ENCODE peak calls at places on chromosomes 5 and 9, in eight cellular contexts. G is Right ventricle myocardium superior, O is activated T-helper 1 cell treated with Interleukin-2 at 50 U/mL for 16 hours, S is fibroblast of the conjunctiva, V is SW480, D is lower lobe of right lung, P is kidney tubule cell, F is NCI-H1105. T is an unnamed sample.

GRCh38 chr5:158483202-158483870 is 616.4 kb downstream of the EBF1 start:
- DNase-seq in F (no peak), D (no peak), P (peak), S (no peak), G (no peak), O (no peak), V (no peak), T (no peak)

GRCh38 chr9:3479516-3480352 is 46.1 kb downstream of the RFX3 start:
- DNase-seq in S (no peak), P (no peak), V (no peak), F (no peak), D (no peak), O (no peak), G (no peak), T (no peak)

GRCh38 chr5:139393497-139394122 is 1.3 kb downstream of the PROB1 start:
- DNase-seq in G (no peak), P (no peak), D (no peak), F (no peak), S (no peak), O (no peak), V (no peak), T (no peak)

GRCh38 chr5:97554992-97555981 is 372.2 kb upstream of the RIOK2 start:
- DNase-seq in P (no peak), D (no peak), V (no peak), S (peak), G (no peak), F (no peak), O (no peak), T (no peak)

GRCh38 chr9:33117306-33117705 is 40.8 kb upstream of the SMU1 start:
- DNase-seq in F (no peak), P (peak), O (no peak), S (no peak), D (no peak), V (peak), G (no peak), T (no peak)

GRCh38 chr9:115035872-115036612 is 81.9 kb downstream of the TNC start:
- DNase-seq in V (peak), F (no peak), D (no peak), O (no peak), S (peak), G (no peak), P (peak), T (peak)

GRCh38 chr5:89480406-89481007 is 597.5 kb upstream of the MEF2C start:
- DNase-seq in V (no peak), D (no peak), O (no peak), G (no peak), F (no peak), P (no peak), S (no peak), T (no peak)

GRCh38 chr9:131282688-131283422 is 6.5 kb upstream of the FAM78A start:
- DNase-seq in G (peak), F (no peak), V (no peak), D (no peak), S (no peak), P (no peak), O (no peak), T (peak)

GRCh38 chr5:149616727-149617284 is 35.5 kb downstream of the ARHGEF37 start:
- DNase-seq in S (no peak), G (no peak), P (no peak), O (no peak), V (no peak), F (no peak), D (no peak), T (no peak)

GRCh38 chr9:136923881-136924280 is 20.7 kb downstream of the FBXW5 start:
- DNase-seq in V (no peak), P (peak), G (no peak), F (no peak), S (no peak), O (no peak), D (no peak), T (no peak)

GRCh38 chr9:127129073-127129717 is 6.8 kb upstream of the ANGPTL2 start:
- DNase-seq in F (no peak), D (no peak), G (no peak), P (no peak), S (no peak), O (no peak), V (no peak), T (no peak)

GRCh38 chr5:6773342-6774035 is 60.3 kb downstream of the TENT4A start:
- DNase-seq in V (peak), S (no peak), P (peak), O (no peak), G (no peak), D (no peak), F (peak), T (no peak)

GRCh38 chr9:78533500-78533899 is 236.6 kb downstream of the PSAT1 start:
- DNase-seq in F (no peak), P (no peak), D (no peak), S (no peak), O (no peak), G (no peak), V (no peak), T (no peak)

GRCh38 chr9:117265253-117265652 is 149.6 kb downstream of the ASTN2 start:
- DNase-seq in D (no peak), P (no peak), V (no peak), S (no peak), O (no peak), F (no peak), G (no peak), T (no peak)

GRCh38 chr5:58187473-58188286 is 272.2 kb downstream of the PLK2 start:
- DNase-seq in O (no peak), F (no peak), S (no peak), D (no peak), G (no peak), P (peak), V (no peak), T (no peak)

GRCh38 chr9:25681270-25681669 is 3.0 kb upstream of the TUSC1 start:
- DNase-seq in V (no peak), P (peak), D (no peak), O (no peak), S (peak), G (no peak), F (no peak), T (no peak)

GRCh38 chr9:135612981-135613910 is 26.1 kb downstream of the GLT6D1 start:
- DNase-seq in V (no peak), D (no peak), S (no peak), F (no peak), G (no peak), O (no peak), P (no peak), T (no peak)

GRCh38 chr9:132802121-132802795 is 75.8 kb downstream of the AK8 start:
- DNase-seq in D (no peak), S (no peak), V (no peak), F (no peak), G (no peak), O (no peak), P (no peak), T (no peak)

GRCh38 chr5:58455966-58456365 is 3.9 kb downstream of the PLK2 start:
- DNase-seq in F (no peak), P (peak), O (no peak), D (no peak), V (no peak), G (no peak), S (no peak), T (no peak)

GRCh38 chr5:87300744-87301143 is 33.1 kb downstream of the RASA1 start:
- DNase-seq in O (no peak), V (peak), P (peak), S (peak), D (no peak), F (no peak), G (no peak), T (no peak)

T was measured in Right ventricle myocardium inferior.